ENCODE peak calls at places on chromosome 1, in five cellular contexts. One of them, this sample, is unnamed.

GRCh38 chr1:156060937-156061636 is at the start of gene RAB25:
- DNase-seq in naive thymus-derived CD8-positive, alpha-beta T cell: no peak
- DNase-seq in CD8-positive, alpha-beta memory T cell: no peak
- DNase-seq in stimulated activated CD4-positive, alpha-beta T cell treated with anti-CD3 and anti-CD28 coated beads, Interleukin-12 subunit alpha, Interleukin-12 subunit beta, amount 100 ng/mL, for 4 hours: no peak
- DNase-seq in SJSA1: no peak
- DNase-seq in this sample: no peak

GRCh38 chr1:25802915-25803314 is 2.9 kb downstream of the SELENON start:
- DNase-seq in CD8-positive, alpha-beta memory T cell: no peak
- DNase-seq in stimulated activated CD4-positive, alpha-beta T cell treated with anti-CD3 and anti-CD28 coated beads, Interleukin-12 subunit alpha, Interleukin-12 subunit beta, amount 100 ng/mL, for 4 hours: no peak
- DNase-seq in naive thymus-derived CD8-positive, alpha-beta T cell: no peak
- DNase-seq in SJSA1: no peak
- DNase-seq in this sample: no peak

GRCh38 chr1:231045318-231045717 is 5.3 kb upstream of the FAM89A start:
- DNase-seq in SJSA1: no peak
- DNase-seq in stimulated activated CD4-positive, alpha-beta T cell treated with anti-CD3 and anti-CD28 coated beads, Interleukin-12 subunit alpha, Interleukin-12 subunit beta, amount 100 ng/mL, for 4 hours: no peak
- DNase-seq in naive thymus-derived CD8-positive, alpha-beta T cell: no peak
- DNase-seq in CD8-positive, alpha-beta memory T cell: no peak
- DNase-seq in this sample: no peak

GRCh38 chr1:31042656-31043055 is 22.9 kb downstream of the PUM1 start:
- DNase-seq in CD8-positive, alpha-beta memory T cell: no peak
- DNase-seq in naive thymus-derived CD8-positive, alpha-beta T cell: no peak
- DNase-seq in SJSA1: no peak
- DNase-seq in stimulated activated CD4-positive, alpha-beta T cell treated with anti-CD3 and anti-CD28 coated beads, Interleukin-12 subunit alpha, Interleukin-12 subunit beta, amount 100 ng/mL, for 4 hours: no peak
- DNase-seq in this sample: no peak

GRCh38 chr1:206065547-206066143 is 12.7 kb downstream of the RHEX start:
- DNase-seq in CD8-positive, alpha-beta memory T cell: no peak
- DNase-seq in stimulated activated CD4-positive, alpha-beta T cell treated with anti-CD3 and anti-CD28 coated beads, Interleukin-12 subunit alpha, Interleukin-12 subunit beta, amount 100 ng/mL, for 4 hours: no peak
- DNase-seq in SJSA1: no peak
- DNase-seq in naive thymus-derived CD8-positive, alpha-beta T cell: no peak
- DNase-seq in this sample: no peak

GRCh38 chr1:20896824-20897223 is 109.7 kb upstream of the HP1BP3 start:
- DNase-seq in CD8-positive, alpha-beta memory T cell: no peak
- DNase-seq in naive thymus-derived CD8-positive, alpha-beta T cell: no peak
- DNase-seq in stimulated activated CD4-positive, alpha-beta T cell treated with anti-CD3 and anti-CD28 coated beads, Interleukin-12 subunit alpha, Interleukin-12 subunit beta, amount 100 ng/mL, for 4 hours: no peak
- DNase-seq in SJSA1: no peak
- DNase-seq in this sample: peak

GRCh38 chr1:151934048-151934493 is 24.8 kb upstream of the THEM4 start:
- DNase-seq in naive thymus-derived CD8-positive, alpha-beta T cell: peak
- DNase-seq in stimulated activated CD4-positive, alpha-beta T cell treated with anti-CD3 and anti-CD28 coated beads, Interleukin-12 subunit alpha, Interleukin-12 subunit beta, amount 100 ng/mL, for 4 hours: peak
- DNase-seq in CD8-positive, alpha-beta memory T cell: no peak
- DNase-seq in SJSA1: no peak
- DNase-seq in this sample: no peak

GRCh38 chr1:79791488-79792211 is 785.1 kb upstream of the ADGRL4 start:
- DNase-seq in SJSA1: no peak
- DNase-seq in CD8-positive, alpha-beta memory T cell: no peak
- DNase-seq in naive thymus-derived CD8-positive, alpha-beta T cell: no peak
- DNase-seq in stimulated activated CD4-positive, alpha-beta T cell treated with anti-CD3 and anti-CD28 coated beads, Interleukin-12 subunit alpha, Interleukin-12 subunit beta, amount 100 ng/mL, for 4 hours: no peak
- DNase-seq in this sample: no peak

This sample was measured in retinal pigment epithelial cell.